ENCODE peak calls at places on chromosome 6, in ten cellular contexts. E is AG04450, K is pancreas, Q is astrocyte of the spinal cord, O is endothelial cell, U is CD14-positive monocyte, I is A549, C is GM06990, M is tibial nerve, S is RWPE1. N is an unnamed sample.

GRCh38 chr6:44481765-44482164 is 94.3 kb downstream of the CDC5L start:
- DNase-seq in M (no peak), E (no peak), U (no peak), Q (no peak), K (no peak), C (no peak), I (no peak), S (no peak), O (no peak), N (no peak)

GRCh38 chr6:3231213-3232016 is 4.0 kb upstream of the TUBB2B start:
- DNase-seq in C (no peak), E (peak), S (peak), O (peak), U (no peak), I (peak), M (peak), Q (peak), K (peak), N (peak)

GRCh38 chr6:143115698-143116097 is 55.0 kb downstream of the AIG1 start:
- DNase-seq in K (no peak), I (no peak), Q (no peak), U (no peak), E (no peak), M (no peak), C (no peak), S (no peak), O (no peak), N (peak)

GRCh38 chr6:105713474-105714118 is 310.7 kb upstream of the PREP start:
- DNase-seq in S (no peak), O (no peak), I (no peak), Q (peak), C (no peak), K (no peak), U (no peak), M (no peak), E (no peak), N (no peak)

GRCh38 chr6:157325069-157325805 is 1.9 kb upstream of the TMEM242 start:
- DNase-seq in Q (peak), S (no peak), M (no peak), U (no peak), K (no peak), E (no peak), I (no peak), C (no peak), O (no peak), N (no peak)

GRCh38 chr6:43886717-43887339 is 116.8 kb downstream of the VEGFA start:
- DNase-seq in S (no peak), E (no peak), O (no peak), I (no peak), C (no peak), K (no peak), Q (no peak), U (no peak), M (no peak), N (no peak)

GRCh38 chr6:99297006-99297405 is 52.5 kb downstream of the FAXC start:
- DNase-seq in S (no peak), K (no peak), O (no peak), E (no peak), C (no peak), M (no peak), I (no peak), U (no peak), Q (no peak), N (no peak)

GRCh38 chr6:8492536-8493125 is 57.3 kb upstream of the SLC35B3 start:
- DNase-seq in I (no peak), Q (peak), U (no peak), E (no peak), M (no peak), C (no peak), S (no peak), O (no peak), K (no peak), N (no peak)

GRCh38 chr6:15793826-15794225 is 131.0 kb upstream of the DTNBP1 start:
- DNase-seq in I (no peak), U (no peak), O (no peak), S (no peak), E (no peak), Q (no peak), K (no peak), M (no peak), C (no peak), N (no peak)

GRCh38 chr6:15462717-15463525 is 199.9 kb downstream of the DTNBP1 start:
- DNase-seq in S (no peak), O (no peak), E (no peak), Q (no peak), C (no peak), I (no peak), U (no peak), M (no peak), K (no peak), N (no peak)

GRCh38 chr6:140554421-140554820 is 1180.0 kb upstream of the CITED2 start:
- DNase-seq in C (no peak), O (no peak), E (no peak), M (no peak), S (no peak), I (no peak), K (peak), U (no peak), Q (no peak), N (no peak)

GRCh38 chr6:110180228-110181008 is at the start of gene CDC40:
- DNase-seq in S (peak), E (no peak), M (peak), Q (no peak), C (no peak), I (peak), U (peak), O (peak), K (peak), N (peak)

GRCh38 chr6:36268478-36269248 is 1.2 kb upstream of the PNPLA1 start:
- DNase-seq in M (no peak), S (no peak), E (no peak), U (no peak), K (no peak), I (no peak), C (no peak), Q (no peak), O (no peak), N (peak)

GRCh38 chr6:68634503-68635411 is at the start of gene ADGRB3:
- DNase-seq in K (peak), C (peak), E (no peak), O (peak), M (peak), S (peak), I (peak), Q (peak), U (peak), N (peak)

GRCh38 chr6:170403451-170403850 is 96.9 kb downstream of the FAM120B start:
- DNase-seq in E (no peak), U (no peak), C (no peak), M (no peak), Q (peak), S (no peak), K (no peak), O (peak), I (no peak), N (no peak)

DNA sequence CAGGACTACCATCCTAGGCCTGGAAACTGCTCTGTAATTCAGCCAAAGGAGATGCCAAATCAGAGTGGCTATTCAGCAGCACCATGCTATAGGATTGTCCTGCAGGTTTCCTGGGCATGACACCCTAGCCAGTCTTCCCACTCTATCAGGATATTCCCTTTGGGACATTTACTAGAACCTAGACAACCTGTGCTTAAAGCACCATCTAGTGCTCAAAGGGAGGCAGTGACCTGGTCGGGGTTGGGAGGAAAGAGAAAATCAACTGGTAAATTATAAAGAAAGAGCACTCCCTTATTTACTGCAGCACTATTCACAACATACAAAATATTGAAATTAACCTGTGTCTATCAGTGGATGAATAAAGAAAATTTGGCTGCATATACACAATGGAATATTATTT is 67.2 kb upstream of the SMLR1 start:
- DNase-seq in O (peak), U (no peak), S (peak), M (no peak), K (no peak), Q (peak), E (no peak), I (no peak), C (no peak), N (peak)
- TF ChIP-seq CTCF in O (peak), U (no peak), S (no peak), M (no peak), K (no peak), Q (peak), E (peak), I (peak), C (peak), N (peak)

GRCh38 chr6:30939473-30939872 is 1.3 kb upstream of the MUCL3 start:
- DNase-seq in K (no peak), M (no peak), S (no peak), E (no peak), U (no peak), Q (no peak), C (no peak), I (no peak), O (no peak), N (no peak)

GRCh38 chr6:30940361-30941001 is at the start of gene MUCL3:
- DNase-seq in E (no peak), K (no peak), Q (no peak), C (no peak), M (no peak), O (no peak), S (no peak), I (no peak), U (no peak), N (no peak)

GRCh38 chr6:30944051-30944450 is 3.3 kb downstream of the MUCL3 start:
- DNase-seq in M (no peak), I (no peak), C (no peak), S (no peak), K (no peak), U (no peak), Q (no peak), O (no peak), E (no peak), N (no peak)

GRCh38 chr6:30945281-30945680 is 4.5 kb downstream of the MUCL3 start:
- DNase-seq in U (no peak), S (no peak), E (no peak), I (no peak), O (no peak), Q (no peak), K (no peak), M (no peak), C (no peak), N (no peak)

DNA sequence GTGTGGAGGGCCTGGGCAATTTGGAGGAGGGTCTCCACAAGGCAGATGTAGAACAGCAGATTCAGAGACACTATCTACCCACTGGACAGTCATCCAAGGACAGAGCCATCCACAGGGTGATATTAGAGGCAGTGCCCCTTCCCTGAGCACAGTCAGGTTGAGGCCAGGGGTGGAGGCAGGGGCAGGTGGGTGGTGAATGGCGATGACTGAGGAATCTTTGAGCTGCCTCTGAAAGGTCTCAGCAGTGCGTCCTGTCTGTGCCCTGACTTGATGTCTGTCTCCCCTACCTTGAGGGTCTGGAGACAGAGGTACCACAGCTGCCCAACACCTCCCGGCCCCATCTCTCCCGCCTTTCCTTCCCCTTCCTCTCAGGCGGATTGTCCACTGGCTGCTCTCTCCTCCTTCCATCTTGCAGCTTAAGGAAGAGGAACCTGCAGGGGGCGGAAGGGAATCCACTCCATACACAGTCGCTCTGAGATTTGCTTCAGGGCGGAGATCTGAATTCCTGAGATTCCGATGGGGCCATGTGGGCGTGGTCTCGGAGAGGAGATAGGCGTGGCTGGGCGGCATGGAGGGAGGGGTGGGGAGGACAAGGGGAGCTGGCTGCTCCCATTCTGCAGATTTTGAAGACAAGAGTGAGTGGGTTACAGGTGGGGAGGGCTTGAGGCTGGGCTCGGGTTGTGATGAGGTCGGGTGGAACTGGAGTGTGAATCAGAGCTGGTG is 1.7 kb downstream of the MUCL3 start:
- DNase-seq in S (peak), M (peak), O (peak), C (no peak), I (peak), K (no peak), Q (peak), E (peak), U (no peak), N (peak)
- TF ChIP-seq CTCF in S (no peak), M (peak), O (no peak), C (peak), I (peak), K (no peak), Q (peak), E (peak), U (peak), N (peak)

GRCh38 chr6:127077886-127078285 is 40.6 kb upstream of the RSPO3 start:
- DNase-seq in C (no peak), I (no peak), E (no peak), S (no peak), K (no peak), Q (no peak), O (no peak), U (no peak), M (no peak), N (no peak)

GRCh38 chr6:127080081-127080480 is 38.4 kb upstream of the RSPO3 start:
- DNase-seq in U (no peak), Q (no peak), E (no peak), O (no peak), S (no peak), K (no peak), C (no peak), I (no peak), M (no peak), N (no peak)

GRCh38 chr6:127079681-127080080 is 38.8 kb upstream of the RSPO3 start:
- DNase-seq in M (no peak), K (no peak), E (no peak), S (no peak), Q (no peak), I (no peak), U (no peak), C (no peak), O (no peak), N (no peak)

GRCh38 chr6:127078669-127079068 is 39.8 kb upstream of the RSPO3 start:
- DNase-seq in S (no peak), E (no peak), C (no peak), U (no peak), K (no peak), M (no peak), I (no peak), O (no peak), Q (no peak), N (no peak)

DNA sequence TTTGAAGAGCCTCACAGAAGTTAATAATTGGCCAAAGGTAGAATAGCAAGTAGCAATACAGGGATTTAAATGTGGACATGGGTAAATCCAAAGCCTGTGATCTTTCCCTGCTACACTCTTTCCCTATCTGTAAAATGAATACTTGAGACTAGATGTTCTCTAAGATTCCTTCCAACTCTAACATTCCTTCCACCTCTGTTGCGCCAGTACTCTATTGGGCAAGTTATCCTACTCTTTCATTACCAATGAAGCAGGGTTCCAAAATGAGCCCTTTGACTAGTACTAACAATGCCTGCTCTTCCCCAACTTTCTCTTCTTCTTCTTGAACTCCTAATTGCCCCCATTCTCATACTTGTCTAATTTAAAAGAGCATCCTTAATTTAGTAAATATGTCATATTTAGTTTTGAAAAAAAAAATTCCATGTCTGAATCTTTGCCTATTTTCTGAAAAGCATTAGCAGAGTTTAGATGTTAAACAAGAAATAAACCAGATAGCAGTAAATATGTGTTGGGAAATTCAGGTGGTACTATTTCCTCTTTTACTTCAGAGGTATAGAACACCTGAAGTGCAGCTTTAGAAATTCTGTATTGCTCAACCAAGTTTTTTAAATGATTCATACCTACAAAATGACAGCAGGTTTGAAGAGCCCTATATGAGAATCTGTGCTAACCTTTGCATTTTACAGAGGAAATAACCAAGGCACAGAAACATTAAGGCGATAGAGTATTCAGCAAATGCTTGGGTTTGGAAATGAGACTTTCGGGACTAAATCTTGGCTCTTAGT is 35.0 kb upstream of the RSPO3 start:
- DNase-seq in K (no peak), M (no peak), E (no peak), Q (no peak), O (no peak), I (no peak), U (no peak), C (no peak), S (no peak), N (no peak)
- TF ChIP-seq CTCF in K (no peak), M (no peak), E (no peak), Q (no peak), O (no peak), I (no peak), U (no peak), C (no peak), S (no peak), N (no peak)

DNA sequence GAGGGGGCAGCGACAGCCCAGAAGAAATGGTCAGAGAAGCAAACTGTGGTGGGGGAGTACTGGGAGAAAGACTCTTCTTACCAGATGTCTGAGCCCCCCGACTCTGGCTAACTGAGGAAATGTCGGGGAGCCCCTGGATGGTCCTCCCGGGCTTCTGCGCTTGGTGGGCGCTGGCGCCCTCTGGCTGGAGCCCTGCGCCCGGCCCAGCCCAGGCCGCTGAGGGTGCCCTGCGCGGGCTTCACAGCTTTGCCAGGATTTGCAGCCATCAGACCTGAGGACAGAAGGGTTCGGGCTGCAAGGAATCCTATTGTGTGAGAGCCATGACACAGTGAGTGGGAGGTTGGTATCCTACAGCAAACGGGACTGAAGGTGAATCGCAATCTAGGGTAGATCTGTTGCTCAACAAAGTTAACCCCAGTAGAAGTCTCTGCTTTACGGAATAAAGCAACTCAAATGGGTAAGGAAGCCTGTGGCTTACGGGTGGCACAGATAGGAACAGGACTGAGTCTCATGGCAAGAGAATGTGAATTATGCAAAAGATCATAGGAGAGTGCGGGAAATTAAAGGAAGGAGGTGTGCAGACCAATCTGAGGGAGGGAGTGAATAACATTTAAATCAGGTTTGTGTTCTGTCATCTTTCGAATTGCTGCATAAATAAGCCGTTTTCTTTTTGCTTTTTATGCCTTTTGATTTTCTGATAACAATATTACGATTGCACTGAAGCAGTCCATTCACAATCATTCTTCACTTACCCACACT is 719 bp upstream of the RCAN2 start:
- DNase-seq in Q (no peak), S (peak), E (no peak), M (peak), K (peak), U (no peak), I (peak), C (no peak), O (peak), N (peak)
- TF ChIP-seq CTCF in Q (peak), S (peak), E (peak), M (peak), K (peak), U (peak), I (peak), C (peak), O (no peak), N (peak)

GRCh38 chr6:28089054-28089453 is 8.7 kb downstream of the ZNF165 start:
- DNase-seq in K (no peak), Q (no peak), U (no peak), S (no peak), E (no peak), O (no peak), C (no peak), M (no peak), I (no peak), N (no peak)
- TF ChIP-seq CTCF in K (no peak), Q (no peak), U (no peak), S (no peak), E (no peak), O (no peak), C (no peak), M (no peak), I (no peak), N (no peak)